ENCODE peak calls at places on chromosomes 2 and 18, in six cellular contexts. R is HCT116, S is spleen, M is transverse colon, Q is breast epithelium, I is H1. J is an unnamed sample. For H3K27me3, the result is how much of the 10 kb centered on the place peaks cover.

GRCh38 chr2:224357098-224357901 is 44.6 kb downstream of the FAM124B start:
- DNase-seq in R (peak), S (no peak), M (peak), Q (no peak), I (no peak), J (peak)

GRCh38 chr2:20173064-20173463 is 51.9 kb downstream of the SDC1 start:
- DNase-seq in R (no peak), S (peak), M (no peak), Q (no peak), I (no peak), J (no peak)

GRCh38 chr2:12202702-12203101 is 456.3 kb downstream of the LPIN1 start:
- DNase-seq in R (no peak), S (no peak), M (no peak), Q (no peak), I (no peak), J (no peak)

GRCh38 chr2:173448938-173449471 is 94.3 kb downstream of the CDCA7 start:
- DNase-seq in R (peak), S (peak), M (peak), Q (peak), I (peak), J (peak)

GRCh38 chr2:66387374-66387773 is 47.6 kb upstream of the MEIS1 start:
- DNase-seq in R (no peak), S (no peak), M (no peak), Q (no peak), I (no peak), J (no peak)

GRCh38 chr2:171729952-171730317 is 42.7 kb downstream of the DYNC1I2 start:
- DNase-seq in R (no peak), S (no peak), M (no peak), Q (no peak), I (no peak), J (no peak)

GRCh38 chr2:196758474-196759377 is 40.8 kb downstream of the GTF3C3 start:
- DNase-seq in R (no peak), S (no peak), M (no peak), Q (no peak), I (no peak), J (no peak)

GRCh38 chr2:52395912-52396311 is 1364.0 kb upstream of the NRXN1 start:
- DNase-seq in R (no peak), S (no peak), M (no peak), Q (no peak), I (no peak), J (no peak)

GRCh38 chr2:172103471-172104292 is 982 bp upstream of the DLX2 start:
- DNase-seq in R (peak), S (peak), M (peak), Q (peak), I (no peak), J (peak)

GRCh38 chr18:54737986-54738385 is 90.3 kb upstream of the RAB27B start:
- DNase-seq in R (no peak), S (no peak), M (no peak), Q (no peak), I (no peak), J (no peak)

GRCh38 chr18:55420977-55421611 is 166.9 kb downstream of the TCF4 start:
- DNase-seq in R (no peak), S (no peak), M (no peak), Q (no peak), I (no peak), J (no peak)

GRCh38 chr2:33214436-33214835 is 262.0 kb upstream of the RASGRP3 start:
- DNase-seq in R (no peak), S (no peak), M (no peak), Q (no peak), I (no peak), J (no peak)

GRCh38 chr2:67877281-67877680 is 185.5 kb downstream of the C1D start:
- DNase-seq in R (no peak), S (no peak), M (no peak), Q (no peak), I (no peak), J (no peak)

DNA sequence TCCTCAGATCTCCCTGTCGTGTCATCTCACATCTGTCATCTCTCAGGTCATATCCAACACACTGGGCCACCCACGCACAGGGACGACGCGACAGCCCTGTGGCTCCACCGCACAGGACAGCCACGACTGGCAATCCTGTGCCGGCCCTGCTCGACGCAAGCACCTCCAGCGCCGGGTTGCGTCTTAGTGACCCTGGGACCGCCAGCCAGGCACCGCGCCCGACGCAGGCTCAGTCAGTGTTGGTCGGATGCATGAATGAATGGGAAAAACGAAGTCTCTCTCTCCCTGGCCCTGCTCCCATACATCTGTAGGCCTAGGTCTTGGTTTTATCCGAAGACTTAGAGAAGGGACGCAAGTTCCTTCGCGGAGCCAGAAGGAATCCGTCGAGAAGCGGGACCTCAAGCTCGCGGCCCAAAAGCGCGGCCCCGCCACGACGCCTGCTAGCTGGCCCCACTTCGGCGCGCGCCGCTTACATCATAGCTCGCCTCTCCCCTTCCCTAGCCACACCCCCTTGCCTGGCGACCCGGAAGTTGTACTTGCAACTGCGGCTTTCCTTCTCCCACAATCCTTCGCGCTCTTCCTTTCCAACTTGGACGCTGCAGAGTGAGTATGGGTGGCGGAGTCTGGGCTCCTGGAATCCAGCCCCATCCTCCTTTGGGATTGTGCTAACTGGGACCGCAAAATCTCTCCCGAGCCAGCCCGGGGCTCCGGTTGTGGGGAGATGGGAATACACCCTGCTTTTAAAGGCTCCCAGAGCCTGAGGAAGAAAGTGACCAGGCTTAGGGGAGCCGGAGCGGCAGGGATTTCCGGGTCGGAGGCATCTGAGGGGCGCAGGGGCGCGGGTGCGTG is at the start of gene RPL31:
- DNase-seq in R (peak), S (peak), M (peak), Q (peak), I (peak), J (peak)
- TF ChIP-seq POLR2A in R (peak), S (peak), M (peak), Q (peak), I (peak), J (peak)

GRCh38 chr2:100406120-100406508 is 11.4 kb downstream of the CHST10 start:
- DNase-seq in R (no peak), S (no peak), M (no peak), Q (no peak), I (no peak), J (no peak)
- H3K27me3 ChIP-seq in R (under half), S (under half), M (under half), Q (under half), I (under half), J (under half)

DNA sequence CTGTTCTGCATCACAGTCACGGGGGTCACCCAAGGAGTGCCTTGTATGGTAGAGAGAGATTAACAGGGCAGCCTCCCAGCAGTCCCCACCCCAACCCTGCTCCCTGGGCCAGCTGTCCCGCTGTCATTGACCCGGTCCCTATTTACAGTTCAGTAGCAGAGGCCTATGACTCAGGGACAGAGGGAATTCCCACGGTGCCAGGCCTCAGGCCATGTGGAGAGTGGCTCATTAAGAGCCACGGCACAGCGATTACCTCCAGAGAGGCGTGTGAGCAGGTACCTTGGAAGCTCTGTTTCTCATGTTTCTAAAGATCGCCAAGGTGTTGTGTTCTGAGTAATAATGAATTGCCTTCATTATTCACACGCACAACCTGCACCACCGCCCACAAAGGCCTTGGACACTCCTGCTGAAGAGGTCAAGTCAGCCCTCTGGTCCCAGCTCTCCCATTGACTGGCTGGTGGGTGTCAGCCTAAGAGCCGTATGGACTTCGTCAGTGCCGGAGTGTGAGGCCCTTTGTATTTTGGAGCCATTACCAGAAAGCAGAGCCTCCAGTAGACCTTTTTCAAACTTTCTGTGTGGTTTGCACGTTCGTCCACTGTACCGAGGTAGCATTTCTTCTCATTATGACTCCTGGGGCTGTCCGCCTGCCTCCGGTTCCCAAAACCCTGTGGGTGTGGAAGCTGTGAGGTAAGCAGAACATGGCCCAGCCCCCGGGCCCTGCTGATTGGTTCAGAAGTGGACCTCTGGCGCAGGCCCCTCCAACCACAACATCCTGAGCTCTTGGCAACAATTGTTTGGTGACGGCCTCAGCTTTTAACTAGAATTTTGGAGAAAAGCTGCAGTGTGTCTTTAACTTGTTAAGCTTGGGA is 47.0 kb downstream of the SERTAD2 start:
- DNase-seq in R (no peak), S (peak), M (peak), Q (peak), I (no peak), J (peak)
- TF ChIP-seq POLR2A in R (no peak), S (no peak), M (no peak), Q (no peak), I (no peak), J (no peak)

DNA sequence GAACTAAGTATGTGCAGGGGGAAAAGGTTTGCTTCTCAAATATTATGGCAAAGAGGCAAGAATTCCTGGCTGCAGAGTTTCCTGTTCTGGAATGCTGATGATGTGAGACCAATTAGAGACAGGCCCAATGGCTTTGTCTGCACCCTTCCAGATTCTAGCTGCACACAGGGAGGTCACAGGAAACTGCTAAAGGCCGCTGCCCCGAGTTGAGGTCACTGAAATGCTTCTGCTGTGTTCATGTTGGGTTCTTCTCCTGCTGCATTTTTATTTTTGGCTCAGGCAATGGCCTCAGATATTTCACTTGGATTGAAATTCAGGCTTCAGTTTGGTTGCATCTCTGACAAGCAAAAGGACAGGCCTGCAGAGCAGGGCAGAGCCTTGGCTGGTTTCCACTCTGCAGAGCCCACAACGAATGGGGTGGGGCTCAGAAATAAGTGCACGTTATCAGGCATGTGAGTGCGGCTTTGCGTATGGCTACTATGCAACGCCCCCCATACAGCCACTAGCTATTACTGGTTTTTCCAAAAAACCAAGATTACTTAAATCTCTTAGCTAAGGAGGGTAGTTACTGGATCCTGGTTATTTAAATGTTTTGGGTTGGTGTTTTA is 66.9 kb upstream of the FZD5 start:
- DNase-seq in R (no peak), S (no peak), M (peak), Q (no peak), I (no peak), J (no peak)
- H3K27me3 ChIP-seq in R (under half), S (under half), M (under half), Q (under half), I (under half), J (under half)

GRCh38 chr2:85666016-85666415 is 2.0 kb downstream of the SFTPB start:
- DNase-seq in R (no peak), S (no peak), M (no peak), Q (no peak), I (no peak), J (no peak)
- TF ChIP-seq POLR2A in R (no peak), S (no peak), M (no peak), Q (no peak), I (no peak), J (no peak)

J was measured in Peyer's patch.